ENCODE peak calls at places on chromosomes 5 and 9, in six cellular contexts. One of them, this sample, is unnamed.

GRCh38 chr5:4042311-4042710 is 446.7 kb downstream of the IRX1 start:
- DNase-seq in GM12865: no peak
- DNase-seq in fibroblast of pulmonary artery: peak; percentile 17
- DNase-seq in stomach: no peak
- DNase-seq in fibroblast of lung: no peak
- DNase-seq in chondrocyte: no peak
- DNase-seq in this sample: no peak

GRCh38 chr5:167295686-167296015 is 995.8 kb upstream of the WWC1 start:
- DNase-seq in GM12865: no peak
- DNase-seq in fibroblast of pulmonary artery: peak; percentile 35
- DNase-seq in stomach: no peak
- DNase-seq in fibroblast of lung: peak; percentile 34
- DNase-seq in chondrocyte: no peak
- DNase-seq in this sample: no peak

GRCh38 chr5:66443462-66444130 is 152.6 kb upstream of the MAST4 start:
- DNase-seq in GM12865: no peak
- DNase-seq in fibroblast of pulmonary artery: peak; percentile 87
- DNase-seq in stomach: no peak
- DNase-seq in fibroblast of lung: peak; percentile 45
- DNase-seq in chondrocyte: no peak
- DNase-seq in this sample: no peak

GRCh38 chr5:139481122-139481533 is 1.4 kb downstream of the STING1 start:
- DNase-seq in GM12865: no peak
- DNase-seq in fibroblast of pulmonary artery: peak; percentile 61
- DNase-seq in stomach: no peak
- DNase-seq in fibroblast of lung: no peak
- DNase-seq in chondrocyte: no peak
- DNase-seq in this sample: peak; percentile 15

GRCh38 chr5:69234457-69235268 is at the start of gene CDK7:
- DNase-seq in GM12865: peak; percentile 92
- DNase-seq in fibroblast of pulmonary artery: peak; percentile 93
- DNase-seq in stomach: peak; percentile 95
- DNase-seq in fibroblast of lung: peak; percentile 92
- DNase-seq in chondrocyte: peak; percentile 97
- DNase-seq in this sample: peak; percentile 95

GRCh38 chr9:89887286-89887685 is 282.5 kb downstream of the GADD45G start:
- DNase-seq in GM12865: no peak
- DNase-seq in fibroblast of pulmonary artery: no peak
- DNase-seq in stomach: peak; percentile 21
- DNase-seq in fibroblast of lung: no peak
- DNase-seq in chondrocyte: peak; percentile 12
- DNase-seq in this sample: no peak

GRCh38 chr5:150214289-150214688 is 24.4 kb downstream of the SLC6A7 start:
- DNase-seq in GM12865: no peak
- DNase-seq in fibroblast of pulmonary artery: no peak
- DNase-seq in stomach: no peak
- DNase-seq in fibroblast of lung: peak; percentile 62
- DNase-seq in chondrocyte: no peak
- DNase-seq in this sample: no peak

GRCh38 chr5:88785396-88786216 is 97.4 kb downstream of the MEF2C start:
- DNase-seq in GM12865: peak; percentile 63
- DNase-seq in fibroblast of pulmonary artery: peak; percentile 94
- DNase-seq in stomach: no peak
- DNase-seq in fibroblast of lung: peak; percentile 98
- DNase-seq in chondrocyte: no peak
- DNase-seq in this sample: no peak

GRCh38 chr9:109017061-109017460 is 3.8 kb upstream of the CTNNAL1 start:
- DNase-seq in GM12865: no peak
- DNase-seq in fibroblast of pulmonary artery: peak; percentile 13
- DNase-seq in stomach: no peak
- DNase-seq in fibroblast of lung: peak; percentile 11
- DNase-seq in chondrocyte: no peak
- DNase-seq in this sample: no peak

GRCh38 chr5:171592741-171593140 is 173.3 kb downstream of the FGF18 start:
- DNase-seq in GM12865: no peak
- DNase-seq in fibroblast of pulmonary artery: no peak
- DNase-seq in stomach: no peak
- DNase-seq in fibroblast of lung: peak; percentile 33
- DNase-seq in chondrocyte: no peak
- DNase-seq in this sample: no peak

GRCh38 chr9:132894857-132895846 is 16.5 kb downstream of the SPACA9 start:
- DNase-seq in GM12865: no peak
- DNase-seq in fibroblast of pulmonary artery: no peak
- DNase-seq in stomach: no peak
- DNase-seq in fibroblast of lung: no peak
- DNase-seq in chondrocyte: no peak
- DNase-seq in this sample: no peak

GRCh38 chr9:132242621-132243155 is 80.8 kb downstream of the NTNG2 start:
- DNase-seq in GM12865: no peak
- DNase-seq in fibroblast of pulmonary artery: no peak
- DNase-seq in stomach: no peak
- DNase-seq in fibroblast of lung: no peak
- DNase-seq in chondrocyte: no peak
- DNase-seq in this sample: no peak

GRCh38 chr9:136961279-136962065 is 9.4 kb downstream of the LCN12 start:
- DNase-seq in GM12865: no peak
- DNase-seq in fibroblast of pulmonary artery: no peak
- DNase-seq in stomach: peak; percentile 74
- DNase-seq in fibroblast of lung: no peak
- DNase-seq in chondrocyte: no peak
- DNase-seq in this sample: no peak

GRCh38 chr9:14063799-14064198 is 250.1 kb downstream of the NFIB start:
- DNase-seq in GM12865: no peak
- DNase-seq in fibroblast of pulmonary artery: no peak
- DNase-seq in stomach: no peak
- DNase-seq in fibroblast of lung: no peak
- DNase-seq in chondrocyte: no peak
- DNase-seq in this sample: no peak

GRCh38 chr5:180080670-180081280 is 9.2 kb upstream of the RNF130 start:
- DNase-seq in GM12865: no peak
- DNase-seq in fibroblast of pulmonary artery: no peak
- DNase-seq in stomach: no peak
- DNase-seq in fibroblast of lung: no peak
- DNase-seq in chondrocyte: no peak
- DNase-seq in this sample: no peak

GRCh38 chr5:9553561-9553960 is 7.7 kb upstream of the SEMA5A start:
- DNase-seq in GM12865: no peak
- DNase-seq in fibroblast of pulmonary artery: no peak
- DNase-seq in stomach: no peak
- DNase-seq in fibroblast of lung: no peak
- DNase-seq in chondrocyte: no peak
- DNase-seq in this sample: no peak

GRCh38 chr5:4188704-4189103 is 593.1 kb downstream of the IRX1 start:
- DNase-seq in GM12865: no peak
- DNase-seq in fibroblast of pulmonary artery: no peak
- DNase-seq in stomach: no peak
- DNase-seq in fibroblast of lung: no peak
- DNase-seq in chondrocyte: no peak
- DNase-seq in this sample: no peak

GRCh38 chr5:102799017-102799416 is 43.9 kb downstream of the PAM start:
- DNase-seq in GM12865: no peak
- DNase-seq in fibroblast of pulmonary artery: peak; percentile 51
- DNase-seq in stomach: no peak
- DNase-seq in fibroblast of lung: peak; percentile 23
- DNase-seq in chondrocyte: no peak
- DNase-seq in this sample: no peak

GRCh38 chr5:394671-395155 is 48.3 kb upstream of the EXOC3 start:
- DNase-seq in GM12865: no peak
- DNase-seq in fibroblast of pulmonary artery: no peak
- DNase-seq in stomach: no peak
- DNase-seq in fibroblast of lung: no peak
- DNase-seq in chondrocyte: peak; percentile 79
- DNase-seq in this sample: no peak

GRCh38 chr9:78396087-78396486 is 99.2 kb downstream of the PSAT1 start:
- DNase-seq in GM12865: no peak
- DNase-seq in fibroblast of pulmonary artery: no peak
- DNase-seq in stomach: no peak
- DNase-seq in fibroblast of lung: no peak
- DNase-seq in chondrocyte: no peak
- DNase-seq in this sample: no peak

GRCh38 chr9:127020526-127021078 is 101.8 kb downstream of the ANGPTL2 start:
- DNase-seq in GM12865: no peak
- DNase-seq in fibroblast of pulmonary artery: no peak
- DNase-seq in stomach: no peak
- DNase-seq in fibroblast of lung: peak; percentile 14
- DNase-seq in chondrocyte: no peak
- DNase-seq in this sample: no peak

GRCh38 chr9:94783121-94783664 is 56.7 kb downstream of the AOPEP start:
- DNase-seq in GM12865: peak; percentile 64
- DNase-seq in fibroblast of pulmonary artery: peak; percentile 91
- DNase-seq in stomach: peak; percentile 80
- DNase-seq in fibroblast of lung: peak; percentile 90
- DNase-seq in chondrocyte: no peak
- DNase-seq in this sample: peak; percentile 44

GRCh38 chr5:31186672-31187267 is 6.7 kb upstream of the CDH6 start:
- DNase-seq in GM12865: peak; percentile 28
- DNase-seq in fibroblast of pulmonary artery: peak; percentile 66
- DNase-seq in stomach: no peak
- DNase-seq in fibroblast of lung: peak; percentile 43
- DNase-seq in chondrocyte: no peak
- DNase-seq in this sample: peak; percentile 29

GRCh38 chr9:82882744-82883143 is 180.2 kb downstream of the RASEF start:
- DNase-seq in GM12865: no peak
- DNase-seq in fibroblast of pulmonary artery: peak; percentile 30
- DNase-seq in stomach: no peak
- DNase-seq in fibroblast of lung: peak; percentile 75
- DNase-seq in chondrocyte: no peak
- DNase-seq in this sample: no peak

GRCh38 chr5:156623381-156624040 is 226.6 kb upstream of the PPP1R2B start:
- DNase-seq in GM12865: no peak
- DNase-seq in fibroblast of pulmonary artery: no peak
- DNase-seq in stomach: no peak
- DNase-seq in fibroblast of lung: peak; percentile 3
- DNase-seq in chondrocyte: no peak
- DNase-seq in this sample: no peak

GRCh38 chr5:3612561-3613175 is 17.0 kb downstream of the IRX1 start:
- DNase-seq in GM12865: no peak
- DNase-seq in fibroblast of pulmonary artery: no peak
- DNase-seq in stomach: no peak
- DNase-seq in fibroblast of lung: peak; percentile 43
- DNase-seq in chondrocyte: no peak
- DNase-seq in this sample: no peak

DNA sequence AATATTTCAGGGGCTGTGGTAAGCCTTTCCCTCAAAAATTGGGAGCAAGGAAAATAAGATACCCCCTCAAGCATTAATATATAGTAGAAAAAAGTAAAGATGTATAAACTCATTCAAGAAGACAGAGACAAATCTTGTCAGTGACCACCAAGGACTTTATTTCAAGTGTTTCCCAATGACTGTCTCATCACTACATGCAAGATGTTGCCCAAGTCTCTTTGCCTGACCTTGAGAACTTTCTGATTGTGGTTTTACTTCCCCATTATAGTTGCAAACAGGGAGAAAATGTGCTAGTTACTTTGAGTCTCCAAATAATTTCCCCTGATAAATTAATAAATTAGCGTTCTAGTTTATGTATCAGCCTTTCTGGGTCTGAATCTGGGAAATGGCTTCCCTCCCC is 4.0 kb upstream of the SLC46A2 start:
- DNase-seq in GM12865: no peak
- DNase-seq in fibroblast of pulmonary artery: no peak
- DNase-seq in stomach: no peak
- DNase-seq in fibroblast of lung: no peak
- DNase-seq in chondrocyte: no peak
- DNase-seq in this sample: no peak
- TF ChIP-seq CTCF in GM12865: no peak
- TF ChIP-seq CTCF in fibroblast of pulmonary artery: no peak
- TF ChIP-seq CTCF in stomach: no peak
- TF ChIP-seq CTCF in fibroblast of lung: no peak
- TF ChIP-seq CTCF in chondrocyte: no peak
- TF ChIP-seq CTCF in this sample: no peak

GRCh38 chr9:79572891-79573696 is 1.3 kb downstream of the TLE4 start:
- DNase-seq in GM12865: peak; percentile 56
- DNase-seq in fibroblast of pulmonary artery: no peak
- DNase-seq in stomach: peak; percentile 51
- DNase-seq in fibroblast of lung: no peak
- DNase-seq in chondrocyte: peak; percentile 82
- DNase-seq in this sample: peak; percentile 45
- TF ChIP-seq CTCF in GM12865: no peak
- TF ChIP-seq CTCF in fibroblast of pulmonary artery: no peak
- TF ChIP-seq CTCF in stomach: no peak
- TF ChIP-seq CTCF in fibroblast of lung: no peak
- TF ChIP-seq CTCF in chondrocyte: peak; percentile 41
- TF ChIP-seq CTCF in this sample: peak; percentile 21

GRCh38 chr5:40679071-40679997 is at the start of gene PTGER4:
- DNase-seq in GM12865: peak; percentile 77
- DNase-seq in fibroblast of pulmonary artery: peak; percentile 87
- DNase-seq in stomach: peak; percentile 96
- DNase-seq in fibroblast of lung: peak; percentile 86
- DNase-seq in chondrocyte: peak; percentile 94
- DNase-seq in this sample: peak; percentile 87

GRCh38 chr5:40682431-40683017 is 2.8 kb downstream of the PTGER4 start:
- DNase-seq in GM12865: no peak
- DNase-seq in fibroblast of pulmonary artery: no peak
- DNase-seq in stomach: no peak
- DNase-seq in fibroblast of lung: no peak
- DNase-seq in chondrocyte: no peak
- DNase-seq in this sample: no peak

GRCh38 chr5:40681351-40682311 is 1.9 kb downstream of the PTGER4 start:
- DNase-seq in GM12865: peak; percentile 30
- DNase-seq in fibroblast of pulmonary artery: no peak
- DNase-seq in stomach: peak; percentile 44
- DNase-seq in fibroblast of lung: peak; percentile 31
- DNase-seq in chondrocyte: peak; percentile 94
- DNase-seq in this sample: peak; percentile 19

GRCh38 chr5:40679998-40680681 is 425 bp downstream of the PTGER4 start:
- DNase-seq in GM12865: no peak
- DNase-seq in fibroblast of pulmonary artery: no peak
- DNase-seq in stomach: no peak
- DNase-seq in fibroblast of lung: no peak
- DNase-seq in chondrocyte: no peak
- DNase-seq in this sample: peak; percentile 10

DNA sequence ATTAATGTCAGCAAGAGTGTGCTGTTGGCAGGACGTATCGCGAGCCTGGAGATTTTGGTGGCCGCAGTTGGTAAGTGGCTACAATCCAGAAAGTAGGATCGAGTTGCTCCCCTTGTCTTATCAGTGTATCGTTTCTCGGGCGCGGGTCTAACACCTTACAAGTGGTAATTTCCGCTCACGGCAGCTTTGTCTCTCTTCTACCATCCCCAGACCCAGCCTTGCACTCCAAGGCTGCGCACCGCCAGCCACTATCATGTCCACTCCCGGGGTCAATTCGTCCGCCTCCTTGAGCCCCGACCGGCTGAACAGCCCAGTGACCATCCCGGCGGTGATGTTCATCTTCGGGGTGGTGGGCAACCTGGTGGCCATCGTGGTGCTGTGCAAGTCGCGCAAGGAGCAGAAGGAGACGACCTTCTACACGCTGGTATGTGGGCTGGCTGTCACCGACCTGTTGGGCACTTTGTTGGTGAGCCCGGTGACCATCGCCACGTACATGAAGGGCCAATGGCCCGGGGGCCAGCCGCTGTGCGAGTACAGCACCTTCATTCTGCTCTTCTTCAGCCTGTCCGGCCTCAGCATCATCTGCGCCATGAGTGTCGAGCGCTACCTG is 1.1 kb downstream of the PTGER4 start:
- DNase-seq in GM12865: peak; percentile 15
- DNase-seq in fibroblast of pulmonary artery: no peak
- DNase-seq in stomach: no peak
- DNase-seq in fibroblast of lung: no peak
- DNase-seq in chondrocyte: peak; percentile 89
- DNase-seq in this sample: peak; percentile 22
- TF ChIP-seq CTCF in GM12865: peak; percentile 7
- TF ChIP-seq CTCF in fibroblast of pulmonary artery: no peak
- TF ChIP-seq CTCF in stomach: no peak
- TF ChIP-seq CTCF in fibroblast of lung: no peak
- TF ChIP-seq CTCF in chondrocyte: peak; percentile 69
- TF ChIP-seq CTCF in this sample: no peak

GRCh38 chr5:55855509-55855908 is 4.4 kb downstream of the IL31RA start:
- DNase-seq in GM12865: peak; percentile 18
- DNase-seq in fibroblast of pulmonary artery: peak; percentile 34
- DNase-seq in stomach: no peak
- DNase-seq in fibroblast of lung: peak; percentile 17
- DNase-seq in chondrocyte: no peak
- DNase-seq in this sample: no peak
- TF ChIP-seq CTCF in GM12865: no peak
- TF ChIP-seq CTCF in fibroblast of pulmonary artery: no peak
- TF ChIP-seq CTCF in stomach: no peak
- TF ChIP-seq CTCF in fibroblast of lung: no peak
- TF ChIP-seq CTCF in chondrocyte: peak; percentile 14
- TF ChIP-seq CTCF in this sample: no peak